ENCODE peak calls at places on chromosomes 12 and 14, in six cellular contexts. One of them, this sample, is unnamed. For H3K27me3, the result is how much of the 10 kb centered on the place peaks cover.

GRCh38 chr14:74573421-74574091 is 38.5 kb downstream of the LTBP2 start:
- DNase-seq in right atrium auricular region: no peak
- DNase-seq in lower lobe of right lung: peak
- DNase-seq in adrenal gland: no peak
- DNase-seq in stomach: no peak
- DNase-seq in cardiac muscle cell: no peak
- DNase-seq in this sample: no peak

GRCh38 chr14:80940146-80940545 is 1.4 kb downstream of the CEP128 start:
- DNase-seq in right atrium auricular region: no peak
- DNase-seq in stomach: no peak
- DNase-seq in adrenal gland: no peak
- DNase-seq in cardiac muscle cell: no peak
- DNase-seq in lower lobe of right lung: no peak
- DNase-seq in this sample: no peak

GRCh38 chr14:35234007-35234406 is 58.2 kb upstream of the PSMA6 start:
- DNase-seq in adrenal gland: no peak
- DNase-seq in lower lobe of right lung: no peak
- DNase-seq in cardiac muscle cell: no peak
- DNase-seq in stomach: no peak
- DNase-seq in right atrium auricular region: no peak
- DNase-seq in this sample: no peak

GRCh38 chr12:105698047-105698446 is 367.6 kb downstream of the C12orf75 start:
- DNase-seq in lower lobe of right lung: no peak
- DNase-seq in cardiac muscle cell: no peak
- DNase-seq in adrenal gland: no peak
- DNase-seq in stomach: no peak
- DNase-seq in right atrium auricular region: no peak
- DNase-seq in this sample: no peak

GRCh38 chr12:23049180-23049579 is 424.2 kb downstream of the ETNK1 start:
- DNase-seq in cardiac muscle cell: no peak
- DNase-seq in right atrium auricular region: no peak
- DNase-seq in adrenal gland: no peak
- DNase-seq in lower lobe of right lung: no peak
- DNase-seq in stomach: no peak
- DNase-seq in this sample: no peak

GRCh38 chr12:101697930-101698781 is 716 bp downstream of the CHPT1 start:
- DNase-seq in stomach: peak
- DNase-seq in right atrium auricular region: peak
- DNase-seq in adrenal gland: peak
- DNase-seq in cardiac muscle cell: peak
- DNase-seq in lower lobe of right lung: peak
- DNase-seq in this sample: peak

GRCh38 chr12:47364251-47364650 is 284.5 kb upstream of the AMIGO2 start:
- DNase-seq in right atrium auricular region: no peak
- DNase-seq in adrenal gland: no peak
- DNase-seq in lower lobe of right lung: no peak
- DNase-seq in cardiac muscle cell: no peak
- DNase-seq in stomach: no peak
- DNase-seq in this sample: no peak

GRCh38 chr14:104972301-104973211 is 5.6 kb downstream of the AHNAK2 start:
- DNase-seq in lower lobe of right lung: peak
- DNase-seq in stomach: peak
- DNase-seq in right atrium auricular region: no peak
- DNase-seq in cardiac muscle cell: no peak
- DNase-seq in adrenal gland: no peak
- DNase-seq in this sample: peak

GRCh38 chr12:131511391-131511802 is 199.5 kb upstream of the SFSWAP start:
- DNase-seq in cardiac muscle cell: no peak
- DNase-seq in stomach: no peak
- DNase-seq in right atrium auricular region: no peak
- DNase-seq in lower lobe of right lung: no peak
- DNase-seq in adrenal gland: peak
- DNase-seq in this sample: peak

GRCh38 chr14:92160619-92161018 is 38.9 kb downstream of the CPSF2 start:
- DNase-seq in stomach: no peak
- DNase-seq in lower lobe of right lung: no peak
- DNase-seq in cardiac muscle cell: no peak
- DNase-seq in adrenal gland: peak
- DNase-seq in right atrium auricular region: no peak
- DNase-seq in this sample: no peak

GRCh38 chr12:89427508-89428156 is 75.3 kb upstream of the DUSP6 start:
- DNase-seq in stomach: no peak
- DNase-seq in cardiac muscle cell: no peak
- DNase-seq in lower lobe of right lung: no peak
- DNase-seq in adrenal gland: no peak
- DNase-seq in right atrium auricular region: no peak
- DNase-seq in this sample: no peak

GRCh38 chr12:67790660-67791059 is 142.1 kb downstream of the DYRK2 start:
- DNase-seq in lower lobe of right lung: no peak
- DNase-seq in right atrium auricular region: no peak
- DNase-seq in cardiac muscle cell: no peak
- DNase-seq in adrenal gland: no peak
- DNase-seq in stomach: no peak
- DNase-seq in this sample: no peak

GRCh38 chr14:24310666-24311604 is at the start of gene LTB4R:
- DNase-seq in stomach: peak
- DNase-seq in lower lobe of right lung: peak
- DNase-seq in adrenal gland: peak
- DNase-seq in cardiac muscle cell: no peak
- DNase-seq in right atrium auricular region: no peak
- DNase-seq in this sample: peak

GRCh38 chr14:21133896-21134295 is 22.0 kb downstream of the OR5AU1 start:
- DNase-seq in right atrium auricular region: no peak
- DNase-seq in stomach: no peak
- DNase-seq in adrenal gland: no peak
- DNase-seq in cardiac muscle cell: no peak
- DNase-seq in lower lobe of right lung: no peak
- DNase-seq in this sample: no peak

GRCh38 chr12:43789941-43790340 is 16.2 kb downstream of the TWF1 start:
- DNase-seq in stomach: no peak
- DNase-seq in cardiac muscle cell: no peak
- DNase-seq in right atrium auricular region: no peak
- DNase-seq in lower lobe of right lung: no peak
- DNase-seq in adrenal gland: no peak
- DNase-seq in this sample: peak

GRCh38 chr14:74804219-74804825 is 41.2 kb downstream of the YLPM1 start:
- DNase-seq in right atrium auricular region: no peak
- DNase-seq in lower lobe of right lung: no peak
- DNase-seq in cardiac muscle cell: peak
- DNase-seq in stomach: no peak
- DNase-seq in adrenal gland: peak
- DNase-seq in this sample: peak

GRCh38 chr12:87157791-87158190 is 871.4 kb downstream of the C12orf50 start:
- DNase-seq in right atrium auricular region: no peak
- DNase-seq in lower lobe of right lung: no peak
- DNase-seq in cardiac muscle cell: no peak
- DNase-seq in adrenal gland: no peak
- DNase-seq in stomach: no peak
- DNase-seq in this sample: no peak

GRCh38 chr12:50647479-50647878 is 116.4 kb upstream of the ATF1 start:
- DNase-seq in cardiac muscle cell: no peak
- DNase-seq in lower lobe of right lung: no peak
- DNase-seq in stomach: no peak
- DNase-seq in right atrium auricular region: no peak
- DNase-seq in adrenal gland: no peak
- DNase-seq in this sample: no peak

GRCh38 chr14:75278422-75279152 is at the start of gene FOS:
- DNase-seq in right atrium auricular region: peak
- DNase-seq in stomach: peak
- DNase-seq in lower lobe of right lung: peak
- DNase-seq in adrenal gland: peak
- DNase-seq in cardiac muscle cell: peak
- DNase-seq in this sample: peak

GRCh38 chr14:104353221-104353920 is 215.0 kb downstream of the KIF26A start:
- DNase-seq in lower lobe of right lung: peak
- DNase-seq in adrenal gland: no peak
- DNase-seq in right atrium auricular region: no peak
- DNase-seq in stomach: peak
- DNase-seq in cardiac muscle cell: no peak
- DNase-seq in this sample: no peak

GRCh38 chr12:26122681-26123481 is 2.0 kb downstream of the BHLHE41 start:
- DNase-seq in stomach: peak
- DNase-seq in cardiac muscle cell: peak
- DNase-seq in adrenal gland: peak
- DNase-seq in lower lobe of right lung: peak
- DNase-seq in right atrium auricular region: peak
- DNase-seq in this sample: peak

GRCh38 chr14:102907303-102907844 is 15.1 kb upstream of the AMN start:
- DNase-seq in cardiac muscle cell: no peak
- DNase-seq in stomach: no peak
- DNase-seq in right atrium auricular region: no peak
- DNase-seq in lower lobe of right lung: peak
- DNase-seq in adrenal gland: no peak
- DNase-seq in this sample: no peak

GRCh38 chr12:53942467-53942997 is 3.9 kb downstream of the HOXC13 start:
- DNase-seq in adrenal gland: no peak
- DNase-seq in right atrium auricular region: no peak
- DNase-seq in stomach: no peak
- DNase-seq in lower lobe of right lung: no peak
- DNase-seq in cardiac muscle cell: no peak
- DNase-seq in this sample: no peak
- H3K27me3 ChIP-seq in adrenal gland: half or more
- H3K27me3 ChIP-seq in right atrium auricular region: half or more
- H3K27me3 ChIP-seq in stomach: half or more
- H3K27me3 ChIP-seq in lower lobe of right lung: half or more
- H3K27me3 ChIP-seq in cardiac muscle cell: half or more
- H3K27me3 ChIP-seq in this sample: half or more

GRCh38 chr14:63727736-63728728 is at the start of gene SGPP1:
- DNase-seq in stomach: peak
- DNase-seq in lower lobe of right lung: peak
- DNase-seq in adrenal gland: peak
- DNase-seq in right atrium auricular region: peak
- DNase-seq in cardiac muscle cell: peak
- DNase-seq in this sample: peak

GRCh38 chr14:63727231-63727735 is 582 bp downstream of the SGPP1 start:
- DNase-seq in stomach: peak
- DNase-seq in adrenal gland: peak
- DNase-seq in lower lobe of right lung: peak
- DNase-seq in right atrium auricular region: peak
- DNase-seq in cardiac muscle cell: peak
- DNase-seq in this sample: peak

GRCh38 chr14:63730659-63731058 is 2.8 kb upstream of the SGPP1 start:
- DNase-seq in stomach: no peak
- DNase-seq in right atrium auricular region: no peak
- DNase-seq in adrenal gland: no peak
- DNase-seq in cardiac muscle cell: no peak
- DNase-seq in lower lobe of right lung: no peak
- DNase-seq in this sample: no peak

GRCh38 chr14:63725786-63726185 is 2.1 kb downstream of the SGPP1 start:
- DNase-seq in cardiac muscle cell: no peak
- DNase-seq in stomach: no peak
- DNase-seq in adrenal gland: no peak
- DNase-seq in right atrium auricular region: no peak
- DNase-seq in lower lobe of right lung: no peak
- DNase-seq in this sample: no peak

DNA sequence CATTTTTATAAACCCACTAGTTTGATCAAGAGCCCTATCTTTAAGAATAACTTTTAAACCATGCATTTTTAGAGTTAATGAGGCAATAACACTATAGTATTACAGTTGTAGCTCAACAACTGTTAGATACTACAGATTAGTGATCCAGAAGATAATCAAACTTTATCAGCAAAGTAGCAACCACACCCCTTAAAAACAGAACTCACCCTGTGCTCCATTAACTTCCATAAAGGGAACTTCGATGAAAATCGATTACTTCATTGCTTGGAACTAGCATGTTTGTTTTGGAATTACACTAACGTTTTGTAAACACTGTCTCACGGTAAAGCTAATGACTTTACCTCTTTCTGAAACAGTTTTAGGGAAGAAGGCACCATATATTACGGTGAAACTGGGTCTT is 1.4 kb downstream of the SGPP1 start:
- DNase-seq in lower lobe of right lung: no peak
- DNase-seq in stomach: no peak
- DNase-seq in adrenal gland: no peak
- DNase-seq in right atrium auricular region: no peak
- DNase-seq in cardiac muscle cell: no peak
- DNase-seq in this sample: no peak
- H3K27me3 ChIP-seq in lower lobe of right lung: under half
- H3K27me3 ChIP-seq in stomach: under half
- H3K27me3 ChIP-seq in adrenal gland: under half
- H3K27me3 ChIP-seq in right atrium auricular region: under half
- H3K27me3 ChIP-seq in cardiac muscle cell: under half
- H3K27me3 ChIP-seq in this sample: under half

GRCh38 chr14:36515105-36515593 is 4.9 kb downstream of the NKX2-1 start:
- DNase-seq in cardiac muscle cell: no peak
- DNase-seq in lower lobe of right lung: no peak
- DNase-seq in right atrium auricular region: no peak
- DNase-seq in stomach: no peak
- DNase-seq in adrenal gland: no peak
- DNase-seq in this sample: no peak
- H3K27me3 ChIP-seq in cardiac muscle cell: half or more
- H3K27me3 ChIP-seq in lower lobe of right lung: half or more
- H3K27me3 ChIP-seq in right atrium auricular region: half or more
- H3K27me3 ChIP-seq in stomach: half or more
- H3K27me3 ChIP-seq in adrenal gland: half or more
- H3K27me3 ChIP-seq in this sample: under half

GRCh38 chr14:94768141-94768520 is 1.8 kb downstream of the GSC start:
- DNase-seq in adrenal gland: no peak
- DNase-seq in lower lobe of right lung: no peak
- DNase-seq in right atrium auricular region: no peak
- DNase-seq in cardiac muscle cell: no peak
- DNase-seq in stomach: no peak
- DNase-seq in this sample: no peak

GRCh38 chr14:94768521-94769412 is 1.1 kb downstream of the GSC start:
- DNase-seq in adrenal gland: no peak
- DNase-seq in cardiac muscle cell: no peak
- DNase-seq in lower lobe of right lung: no peak
- DNase-seq in right atrium auricular region: no peak
- DNase-seq in stomach: no peak
- DNase-seq in this sample: no peak

GRCh38 chr14:94764573-94764972 is 5.3 kb downstream of the GSC start:
- DNase-seq in adrenal gland: no peak
- DNase-seq in cardiac muscle cell: no peak
- DNase-seq in lower lobe of right lung: no peak
- DNase-seq in right atrium auricular region: no peak
- DNase-seq in stomach: no peak
- DNase-seq in this sample: no peak

GRCh38 chr14:94769413-94770250 is at the start of gene GSC:
- DNase-seq in adrenal gland: no peak
- DNase-seq in right atrium auricular region: no peak
- DNase-seq in cardiac muscle cell: peak
- DNase-seq in lower lobe of right lung: no peak
- DNase-seq in stomach: peak
- DNase-seq in this sample: no peak

DNA sequence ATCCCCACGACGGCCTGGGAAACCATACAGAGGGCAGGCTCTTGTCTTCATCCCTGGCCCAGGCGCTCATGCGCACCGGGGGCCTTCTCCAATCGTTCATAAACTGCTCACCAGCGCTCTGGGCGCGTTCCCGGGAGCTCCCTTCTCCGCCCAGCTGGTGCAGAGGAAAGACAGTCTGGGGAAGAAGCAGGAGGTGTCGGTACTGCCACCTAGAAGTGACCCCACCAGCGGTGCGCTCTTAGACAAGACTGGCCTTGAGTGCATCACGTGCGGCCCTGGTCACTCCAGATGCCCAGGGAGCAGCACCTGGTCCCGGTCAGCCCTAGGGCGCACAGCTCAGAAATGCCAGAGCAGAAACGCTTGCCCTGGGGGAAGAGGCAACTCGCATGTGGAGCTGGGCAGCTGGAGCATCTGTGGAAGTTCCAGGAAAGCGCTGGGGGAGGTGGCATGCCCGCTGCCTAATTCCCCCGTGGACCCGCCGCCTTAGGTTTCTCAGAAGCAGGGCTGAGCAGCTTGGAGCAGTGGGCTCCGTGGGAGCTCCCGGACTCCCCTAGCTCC is 2.5 kb downstream of the GSC start:
- DNase-seq in stomach: no peak
- DNase-seq in right atrium auricular region: no peak
- DNase-seq in adrenal gland: no peak
- DNase-seq in lower lobe of right lung: no peak
- DNase-seq in cardiac muscle cell: no peak
- DNase-seq in this sample: no peak
- H3K27me3 ChIP-seq in stomach: half or more
- H3K27me3 ChIP-seq in right atrium auricular region: half or more
- H3K27me3 ChIP-seq in adrenal gland: half or more
- H3K27me3 ChIP-seq in lower lobe of right lung: half or more
- H3K27me3 ChIP-seq in cardiac muscle cell: half or more
- H3K27me3 ChIP-seq in this sample: under half

This sample was measured in small intestine.